ENCODE peak calls at places on chromosomes 13 and 19, in four cellular contexts. Q is MCF 10A, V is heart left ventricle, Y is cardiac fibroblast. G is an unnamed sample.

GRCh38 chr19:33502991-33503790 is 18.4 kb downstream of the PEPD start:
- DNase-seq in Q (no peak), V (peak; percentile 9), Y (no peak), G (peak; percentile 60)

GRCh38 chr19:9075064-9075964 is 11.5 kb upstream of the OR1M1 start:
- DNase-seq in Q (peak; percentile 100), V (peak; percentile 61), Y (peak; percentile 96), G (no peak)

GRCh38 chr13:108086678-108087077 is 128.7 kb downstream of the LIG4 start:
- DNase-seq in Q (peak; percentile 38), V (no peak), Y (peak; percentile 13), G (no peak)

GRCh38 chr19:28999733-29000433 is 213.1 kb downstream of the UQCRFS1 start:
- DNase-seq in Q (no peak), V (no peak), Y (no peak), G (no peak)

GRCh38 chr13:94057618-94058017 is 421.9 kb downstream of the DCT start:
- DNase-seq in Q (no peak), V (no peak), Y (no peak), G (no peak)

GRCh38 chr19:45969676-45970075 is 4.0 kb downstream of the NOVA2 start:
- DNase-seq in Q (no peak), V (no peak), Y (no peak), G (no peak)

GRCh38 chr13:94825507-94825906 is 113.2 kb upstream of the SOX21 start:
- DNase-seq in Q (peak; percentile 21), V (peak; percentile 76), Y (peak; percentile 71), G (no peak)

GRCh38 chr19:28468701-28469459 is 744.1 kb downstream of the UQCRFS1 start:
- DNase-seq in Q (no peak), V (no peak), Y (peak; percentile 18), G (no peak)

GRCh38 chr13:109673477-109673876 is 112.9 kb downstream of the IRS2 start:
- DNase-seq in Q (no peak), V (no peak), Y (no peak), G (no peak)

GRCh38 chr13:23386533-23386932 is 47.0 kb downstream of the SACS start:
- DNase-seq in Q (no peak), V (no peak), Y (no peak), G (no peak)

GRCh38 chr19:39341122-39341719 is 1.0 kb upstream of the SAMD4B start:
- DNase-seq in Q (no peak), V (peak; percentile 37), Y (no peak), G (no peak)

GRCh38 chr13:85469320-85469719 is 329.9 kb downstream of the SLITRK6 start:
- DNase-seq in Q (no peak), V (no peak), Y (no peak), G (no peak)

GRCh38 chr19:41408256-41408655 is 10.6 kb downstream of the BCKDHA start:
- DNase-seq in Q (no peak), V (no peak), Y (no peak), G (no peak)

GRCh38 chr19:39506944-39507714 is 7.8 kb upstream of the SELENOV start:
- DNase-seq in Q (peak; percentile 27), V (peak; percentile 32), Y (peak; percentile 71), G (no peak)

GRCh38 chr19:7928741-7929701 is 3.1 kb upstream of the CTXN1 start:
- DNase-seq in Q (peak; percentile 82), V (no peak), Y (peak; percentile 93), G (peak; percentile 84)

GRCh38 chr13:48819889-48820288 is 155.8 kb upstream of the FNDC3A start:
- DNase-seq in Q (peak; percentile 59), V (no peak), Y (no peak), G (no peak)

GRCh38 chr13:43785681-43786471 is 896 bp downstream of the ENOX1 start:
- DNase-seq in Q (peak; percentile 44), V (peak; percentile 93), Y (peak; percentile 81), G (peak; percentile 95)

GRCh38 chr13:34640931-34641330 is 301.1 kb upstream of the NBEA start:
- DNase-seq in Q (no peak), V (no peak), Y (no peak), G (no peak)

GRCh38 chr13:75480691-75481175 is 1.2 kb downstream of the TBC1D4 start:
- DNase-seq in Q (peak; percentile 59), V (peak; percentile 65), Y (peak; percentile 58), G (no peak)

GRCh38 chr13:40187324-40187795 is 479.1 kb downstream of the FOXO1 start:
- DNase-seq in Q (no peak), V (no peak), Y (no peak), G (no peak)

GRCh38 chr19:34363930-34364329 is 1.1 kb upstream of the GPI start:
- DNase-seq in Q (no peak), V (no peak), Y (no peak), G (no peak)

GRCh38 chr13:44050450-44051063 is 170.9 kb downstream of the LACC1 start:
- DNase-seq in Q (peak; percentile 54), V (no peak), Y (peak; percentile 54), G (no peak)

GRCh38 chr13:57925250-57925649 is 293.7 kb downstream of the PCDH17 start:
- DNase-seq in Q (peak; percentile 20), V (no peak), Y (no peak), G (no peak)

GRCh38 chr13:74062933-74063332 is 71.3 kb downstream of the KLF12 start:
- DNase-seq in Q (no peak), V (peak; percentile 75), Y (peak; percentile 74), G (no peak)

GRCh38 chr13:88602786-88603777 is 931.9 kb downstream of the SLITRK5 start:
- DNase-seq in Q (no peak), V (no peak), Y (no peak), G (no peak)

GRCh38 chr13:32443111-32443510 is 15.2 kb upstream of the N4BP2L1 start:
- DNase-seq in Q (peak; percentile 36), V (no peak), Y (peak; percentile 19), G (no peak)
- TF ChIP-seq CTCF in Q (peak; percentile 13), V (peak; percentile 47), Y (peak; percentile 17), G (peak; percentile 57)

DNA sequence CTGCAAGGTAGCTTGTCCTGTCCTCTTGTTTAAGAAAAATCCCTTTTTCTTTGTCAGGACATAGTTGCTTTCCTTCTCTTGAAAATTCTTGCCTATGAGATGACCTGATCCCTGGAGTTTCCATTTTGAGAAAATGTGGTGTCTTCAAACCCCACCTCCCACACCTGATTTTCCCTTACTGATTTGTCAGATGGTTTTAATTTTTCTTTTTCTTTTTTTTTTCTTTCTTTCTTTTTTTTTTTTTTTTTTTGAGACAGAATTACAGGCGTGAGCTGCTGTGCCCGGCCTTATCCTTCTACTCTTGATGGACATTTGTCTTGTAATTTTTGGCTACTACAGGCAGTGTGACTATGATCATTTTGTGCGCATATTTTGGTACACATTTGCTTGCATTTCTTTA is 1.2 kb downstream of the ZNF345 start:
- DNase-seq in Q (no peak), V (no peak), Y (no peak), G (no peak)
- TF ChIP-seq CTCF in Q (no peak), V (no peak), Y (no peak), G (no peak)

GRCh38 chr13:99610702-99611289 is 109.5 kb downstream of the TM9SF2 start:
- DNase-seq in Q (no peak), V (no peak), Y (no peak), G (no peak)
- TF ChIP-seq CTCF in Q (no peak), V (peak; percentile 10), Y (peak; percentile 7), G (peak; percentile 41)

DNA sequence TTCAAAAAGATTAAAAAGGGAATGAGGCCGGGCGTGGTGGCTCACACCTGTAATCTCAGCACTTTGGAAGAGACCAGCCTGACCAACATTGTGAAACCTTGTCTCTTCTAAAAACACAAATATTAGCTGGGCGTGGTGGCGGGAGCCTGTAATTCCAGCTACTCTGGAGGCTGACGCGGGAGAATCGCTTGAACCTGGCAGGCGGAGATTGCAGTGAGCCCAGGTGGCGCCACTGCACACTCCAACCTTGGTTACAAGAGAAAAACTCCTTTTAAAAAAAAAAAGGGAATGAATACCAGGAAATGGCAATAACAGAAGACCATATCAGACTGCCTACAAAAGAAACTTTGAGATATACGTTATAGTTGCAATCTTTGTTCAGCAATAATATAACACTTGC is 1244.5 kb downstream of the PCDH9 start:
- DNase-seq in Q (no peak), V (no peak), Y (no peak), G (no peak)
- TF ChIP-seq CTCF in Q (no peak), V (no peak), Y (no peak), G (peak; percentile 32)

DNA sequence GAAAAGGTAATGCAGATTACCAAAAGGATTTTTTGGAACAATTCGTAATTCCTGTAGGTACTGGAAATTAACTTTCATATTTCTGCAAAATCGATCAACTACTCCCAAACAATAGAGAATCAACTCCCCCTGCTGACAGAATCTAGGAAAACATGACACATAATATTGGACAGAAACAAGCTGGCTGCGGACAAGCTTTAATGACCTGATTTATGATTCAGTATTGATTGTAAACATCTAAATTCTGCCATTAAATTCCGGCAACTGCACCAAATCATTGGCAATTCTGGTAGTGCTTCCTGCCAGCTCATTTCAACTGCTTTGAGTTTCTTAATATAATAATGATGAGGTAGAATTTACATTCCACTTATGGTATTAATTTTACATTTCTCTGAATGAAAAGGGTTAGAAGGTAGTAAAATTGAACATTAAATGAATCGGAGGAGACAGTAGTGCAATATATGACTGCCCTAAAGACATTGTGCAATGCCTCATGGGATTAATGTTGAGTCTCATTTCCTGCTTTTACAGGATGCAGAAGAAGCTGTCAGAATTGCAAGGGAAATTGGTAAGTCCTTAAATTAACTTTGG is 146.5 kb downstream of the PCCA start:
- DNase-seq in Q (peak; percentile 75), V (no peak), Y (peak; percentile 68), G (no peak)
- TF ChIP-seq CTCF in Q (peak; percentile 68), V (peak; percentile 74), Y (peak; percentile 48), G (peak; percentile 97)

DNA sequence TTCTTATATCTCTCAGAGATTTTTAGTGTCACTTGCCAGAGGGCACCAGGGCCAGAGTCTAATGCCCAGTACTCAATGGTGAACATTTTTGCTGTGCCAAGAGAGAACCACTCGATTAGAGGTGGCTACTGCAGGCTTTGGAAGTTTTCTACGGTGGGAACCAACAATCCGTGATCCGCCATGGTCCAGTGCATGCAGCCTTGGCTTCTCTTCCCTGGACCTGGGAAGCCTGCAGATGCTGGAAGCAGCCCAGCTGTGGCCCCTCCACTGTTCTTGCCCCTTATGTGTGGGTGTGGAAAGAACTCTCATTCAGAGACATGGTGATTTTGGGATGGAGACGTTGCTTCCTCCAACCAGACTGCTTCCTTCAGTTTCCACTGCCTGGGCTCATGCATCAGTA is 224.2 kb downstream of the TSHZ3 start:
- DNase-seq in Q (no peak), V (no peak), Y (no peak), G (peak; percentile 46)
- TF ChIP-seq CTCF in Q (no peak), V (no peak), Y (no peak), G (no peak)

DNA sequence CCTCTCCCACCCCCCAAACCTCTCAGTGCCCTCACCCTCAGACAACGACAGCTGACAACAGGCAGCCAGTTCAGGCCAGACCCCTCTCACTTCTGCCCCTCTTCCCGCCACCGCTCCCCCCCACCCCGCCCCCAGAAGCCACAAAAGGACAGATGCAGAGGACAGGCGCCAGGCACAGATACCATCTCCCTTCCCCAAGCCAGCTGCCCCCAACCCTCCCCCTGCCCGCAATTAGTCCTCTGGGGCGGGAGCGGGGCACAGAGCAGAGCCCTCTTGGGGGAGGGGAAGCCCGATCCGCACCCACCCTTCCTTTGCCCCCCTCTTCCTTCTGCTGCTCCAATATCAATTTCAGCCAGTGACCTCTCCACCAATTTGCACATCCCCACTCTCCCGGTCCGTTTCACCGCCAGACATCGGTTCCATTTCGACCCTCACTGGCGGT is 585 bp upstream of the SHD start:
- DNase-seq in Q (no peak), V (no peak), Y (no peak), G (no peak)
- TF ChIP-seq CTCF in Q (no peak), V (no peak), Y (no peak), G (no peak)

DNA sequence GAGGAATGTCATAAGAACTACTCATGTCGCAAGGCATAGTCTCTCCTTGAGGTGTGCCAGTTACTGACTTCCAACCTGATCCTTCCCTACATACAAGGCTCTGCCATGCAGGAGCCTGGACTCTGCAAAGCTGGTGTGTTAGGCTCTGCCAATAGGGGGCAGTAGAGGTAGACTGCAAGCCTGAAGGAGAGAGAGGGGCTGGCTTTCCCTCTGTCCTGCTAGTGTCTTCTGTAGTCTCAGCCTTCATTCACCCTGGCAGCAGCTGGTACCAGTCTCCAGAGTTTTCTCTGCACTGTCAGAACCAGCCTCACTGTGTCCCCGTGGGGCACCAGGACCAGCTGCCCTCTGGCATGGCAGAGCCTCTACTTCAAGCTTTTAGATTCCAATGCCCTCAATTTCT is 14.5 kb downstream of the SHISA2 start:
- DNase-seq in Q (peak; percentile 49), V (no peak), Y (peak; percentile 28), G (no peak)
- TF ChIP-seq CTCF in Q (peak; percentile 33), V (peak; percentile 53), Y (peak; percentile 45), G (peak; percentile 76)

G was measured in chondrocyte.